ENCODE peak calls at places on chromosome 13, in six cellular contexts. X is adrenal gland, J is breast epithelium, U is endodermal cell, B is IMR-90, E is pancreas. G is an unnamed sample.

GRCh38 chr13:94267581-94267980 is 211.9 kb downstream of the DCT start:
- DNase-seq in X (no peak), J (no peak), U (no peak), B (no peak), E (no peak), G (no peak)

GRCh38 chr13:41352935-41353801 is 42.1 kb downstream of the NAA16 start:
- DNase-seq in X (no peak), J (no peak), U (peak; percentile 73), B (peak; percentile 59), E (no peak), G (peak; percentile 53)

GRCh38 chr13:50275392-50276063 is 260.3 kb downstream of the KCNRG start:
- DNase-seq in X (no peak), J (no peak), U (no peak), B (no peak), E (no peak), G (no peak)

GRCh38 chr13:98571955-98572662 is 4.8 kb downstream of the STK24 start:
- DNase-seq in X (no peak), J (no peak), U (no peak), B (peak; percentile 47), E (no peak), G (no peak)

GRCh38 chr13:73403362-73404150 is 344.8 kb downstream of the KLF5 start:
- DNase-seq in X (no peak), J (no peak), U (no peak), B (no peak), E (no peak), G (no peak)

GRCh38 chr13:113299951-113300350 is 2.9 kb downstream of the LAMP1 start:
- DNase-seq in X (no peak), J (no peak), U (no peak), B (no peak), E (no peak), G (no peak)

GRCh38 chr13:97946951-97947588 is 6.4 kb upstream of the IPO5 start:
- DNase-seq in X (no peak), J (no peak), U (no peak), B (peak; percentile 90), E (no peak), G (no peak)

GRCh38 chr13:55999709-56000108 is 1141.0 kb upstream of the PRR20A start:
- DNase-seq in X (no peak), J (no peak), U (peak; percentile 71), B (no peak), E (no peak), G (no peak)

GRCh38 chr13:97460004-97460756 is 26.2 kb downstream of the RAP2A start:
- DNase-seq in X (no peak), J (no peak), U (no peak), B (peak; percentile 38), E (no peak), G (no peak)

GRCh38 chr13:80038371-80038770 is 302.6 kb downstream of the SPRY2 start:
- DNase-seq in X (no peak), J (no peak), U (no peak), B (no peak), E (no peak), G (no peak)

GRCh38 chr13:35983206-35983605 is 148.0 kb downstream of the DCLK1 start:
- DNase-seq in X (no peak), J (no peak), U (no peak), B (no peak), E (no peak), G (no peak)

GRCh38 chr13:43786766-43787517 is at the start of gene ENOX1:
- DNase-seq in X (peak; percentile 50), J (no peak), U (peak; percentile 87), B (peak; percentile 74), E (peak; percentile 57), G (peak; percentile 84)
- TF ChIP-seq CTCF in X (no peak), J (peak; percentile 7), U (peak; percentile 44), B (peak; percentile 18), E (no peak), G (peak; percentile 22)

GRCh38 chr13:84086847-84087162 is 204.5 kb upstream of the SLITRK1 start:
- DNase-seq in X (no peak), J (no peak), U (no peak), B (no peak), E (no peak), G (no peak)
- H3K4me3 ChIP-seq in X (no peak overlapping the region), J (no peak overlapping the region), U (no peak overlapping the region), B (no peak overlapping the region), E (no peak overlapping the region), G (no peak overlapping the region)

GRCh38 chr13:110309661-110310524 is 2.8 kb downstream of the COL4A2 start:
- DNase-seq in X (no peak), J (peak; percentile 17), U (no peak), B (no peak), E (no peak), G (peak; percentile 25)
- H3K4me1 ChIP-seq in X (peaks cover 12% of the 10 kb centered on the region), J (no peaks in the 10 kb centered on the region), U (peaks cover 44% of the 10 kb centered on the region), B (peaks cover 28% of the 10 kb centered on the region), E (no peaks in the 10 kb centered on the region), G (peaks cover 57% of the 10 kb centered on the region)

GRCh38 chr13:46553521-46553885 is 533 bp downstream of the LRCH1 start:
- DNase-seq in X (no peak), J (no peak), U (peak; percentile 72), B (no peak), E (peak; percentile 20), G (peak; percentile 43)

GRCh38 chr13:46554971-46555370 is 2.0 kb downstream of the LRCH1 start:
- DNase-seq in X (no peak), J (no peak), U (no peak), B (peak; percentile 68), E (no peak), G (no peak)

GRCh38 chr13:46555722-46556121 is 2.8 kb downstream of the LRCH1 start:
- DNase-seq in X (no peak), J (no peak), U (no peak), B (no peak), E (no peak), G (no peak)

GRCh38 chr13:46552888-46553520 is at the start of gene LRCH1:
- DNase-seq in X (peak; percentile 92), J (peak; percentile 87), U (peak; percentile 93), B (peak; percentile 80), E (peak; percentile 84), G (peak; percentile 95)

GRCh38 chr13:46553886-46554855 is 1.2 kb downstream of the LRCH1 start:
- DNase-seq in X (peak; percentile 72), J (peak; percentile 63), U (peak; percentile 83), B (peak; percentile 95), E (peak; percentile 63), G (peak; percentile 80)
- TF ChIP-seq CTCF in X (peak; percentile 40), J (peak; percentile 24), U (peak; percentile 57), B (no peak), E (no peak), G (peak; percentile 34)